ENCODE peak calls at places on chromosomes 7 and 10, in eight cellular contexts. D is PC-9; E is iPS DF 6.9; X is astrocyte; A is psoas muscle; O is lower lobe of right lung; Z is transverse colon; N is CD8-positive, alpha-beta T cell. F is an unnamed sample.
A peak's percentile ranks its signal among the peaks of the same experiment; 100 is the strongest.

GRCh38 chr10:5971886-5972285 is 5.5 kb downstream of the IL15RA start:
- DNase-seq in D (no peak), E (no peak), X (no peak), A (no peak), O (no peak), Z (no peak), N (no peak), F (no peak)

GRCh38 chr10:30387646-30388243 is 38.7 kb upstream of the MTPAP start:
- DNase-seq in D (peak; percentile 81), E (no peak), X (peak; percentile 63), A (no peak), O (no peak), Z (no peak), N (no peak), F (no peak)

GRCh38 chr7:128166603-128167315 is 74.3 kb upstream of the LEP start:
- DNase-seq in D (no peak), E (no peak), X (no peak), A (no peak), O (no peak), Z (no peak), N (no peak), F (no peak)

GRCh38 chr7:26233902-26234511 is 32.5 kb downstream of the CBX3 start:
- DNase-seq in D (no peak), E (no peak), X (no peak), A (no peak), O (no peak), Z (no peak), N (no peak), F (no peak)

GRCh38 chr7:107661081-107661864 is 645 bp downstream of the SLC26A4 start:
- DNase-seq in D (peak; percentile 40), E (no peak), X (peak; percentile 49), A (peak; percentile 27), O (peak; percentile 74), Z (peak; percentile 52), N (no peak), F (peak; percentile 36)

GRCh38 chr10:96324447-96324846 is 20.2 kb downstream of the DNTT start:
- DNase-seq in D (no peak), E (no peak), X (no peak), A (no peak), O (no peak), Z (no peak), N (no peak), F (no peak)

GRCh38 chr10:115214799-115215198 is 121.6 kb downstream of the ATRNL1 start:
- DNase-seq in D (no peak), E (no peak), X (no peak), A (no peak), O (no peak), Z (no peak), N (no peak), F (no peak)

GRCh38 chr10:124138195-124138882 is 44.9 kb upstream of the CHST15 start:
- DNase-seq in D (no peak), E (no peak), X (peak; percentile 92), A (no peak), O (no peak), Z (no peak), N (no peak), F (no peak)

GRCh38 chr7:105439174-105439893 is 50.6 kb upstream of the SRPK2 start:
- DNase-seq in D (peak; percentile 94), E (no peak), X (peak; percentile 89), A (no peak), O (no peak), Z (peak; percentile 22), N (no peak), F (no peak)

GRCh38 chr7:92119213-92119759 is 15.0 kb downstream of the CYP51A1 start:
- DNase-seq in D (no peak), E (no peak), X (no peak), A (no peak), O (no peak), Z (no peak), N (no peak), F (no peak)
- H3K36me3 ChIP-seq in D (peaks cover 47% of the 10 kb centered on the region), E (peaks cover 2% of the 10 kb centered on the region), X (peaks cover 36% of the 10 kb centered on the region), A (no peaks in the 10 kb centered on the region), O (peaks cover 77% of the 10 kb centered on the region), Z (no peaks in the 10 kb centered on the region), N (peaks cover 4% of the 10 kb centered on the region), F (peaks cover 50% of the 10 kb centered on the region)

DNA sequence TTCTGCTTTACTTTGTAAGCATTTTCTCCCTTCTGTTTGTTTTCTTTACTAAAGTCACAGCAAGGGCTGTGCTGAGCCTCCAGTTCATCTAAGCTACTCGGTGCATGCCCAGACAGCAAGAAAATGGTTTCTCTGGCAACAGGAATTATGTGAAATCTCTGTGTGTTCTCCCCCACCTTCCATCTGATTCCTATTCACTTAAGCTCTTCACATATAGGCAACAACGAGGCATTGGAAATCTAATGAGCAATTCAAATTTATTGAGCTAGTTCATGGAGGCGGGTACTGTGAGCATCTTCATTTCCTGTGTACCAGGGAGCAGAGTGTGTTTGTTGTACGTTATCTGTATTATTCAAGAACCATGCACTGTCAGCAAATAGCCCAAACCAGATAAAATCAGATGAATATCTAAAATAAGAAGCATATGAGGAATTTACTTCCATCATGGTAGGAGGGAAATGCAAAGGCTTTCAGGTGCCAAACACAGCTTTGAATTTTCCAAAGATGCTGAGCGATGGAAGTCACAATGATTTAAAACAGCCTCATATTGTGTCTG is 739.1 kb downstream of the MAGI2 start:
- DNase-seq in D (no peak), E (no peak), X (no peak), A (no peak), O (no peak), Z (no peak), N (no peak), F (no peak)
- H3K27me3 ChIP-seq in D (no peaks in the 10 kb centered on the region), E (no peaks in the 10 kb centered on the region), X (no peaks in the 10 kb centered on the region), A (no peaks in the 10 kb centered on the region), O (no peaks in the 10 kb centered on the region), Z (no peaks in the 10 kb centered on the region), N (no peaks in the 10 kb centered on the region), F (no peaks in the 10 kb centered on the region)

DNA sequence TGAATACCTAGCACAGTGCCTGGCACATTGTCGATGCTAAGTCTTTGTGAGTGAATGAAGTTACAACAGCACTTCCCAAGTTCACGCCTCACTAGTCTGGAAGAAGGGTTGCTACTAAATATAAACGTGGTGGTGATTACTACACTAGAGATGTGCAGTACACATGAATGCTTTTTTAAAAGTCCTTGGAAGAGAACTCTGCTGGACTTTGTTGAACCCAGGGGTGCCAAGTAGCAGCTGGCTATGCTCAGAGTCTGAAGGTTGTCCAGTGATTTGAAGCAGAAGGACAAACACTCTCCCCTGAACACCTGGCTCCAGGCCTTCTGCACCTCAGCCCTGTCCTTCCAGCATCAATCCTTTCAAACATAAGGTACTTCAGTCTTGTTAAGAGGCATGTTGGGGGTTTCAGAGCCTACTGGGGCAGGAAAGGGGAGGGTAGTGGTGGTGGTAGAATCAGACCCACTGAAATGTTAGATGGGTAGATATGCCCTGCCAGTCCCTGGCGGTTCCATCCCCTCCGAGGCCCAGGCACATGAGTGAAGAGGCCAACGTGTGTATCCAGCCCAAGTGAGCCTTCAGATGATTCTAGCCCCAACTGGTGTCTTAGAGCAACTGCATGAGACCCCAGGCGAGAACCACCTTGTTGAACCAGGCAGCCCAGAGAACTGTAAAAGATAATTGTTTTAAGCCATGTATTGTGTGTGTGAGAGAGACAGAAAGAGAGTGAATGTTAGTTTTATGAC is 94.4 kb downstream of the TAX1BP1 start:
- DNase-seq in D (no peak), E (no peak), X (no peak), A (no peak), O (no peak), Z (no peak), N (no peak), F (peak; percentile 32)
- H3K27ac ChIP-seq in D (no peak overlapping the region), E (no peak overlapping the region), X (no peak overlapping the region), A (no peak overlapping the region), O (no peak overlapping the region), Z (no peak overlapping the region), N (no peak overlapping the region), F (peak overlapping the region; percentile 86)

DNA sequence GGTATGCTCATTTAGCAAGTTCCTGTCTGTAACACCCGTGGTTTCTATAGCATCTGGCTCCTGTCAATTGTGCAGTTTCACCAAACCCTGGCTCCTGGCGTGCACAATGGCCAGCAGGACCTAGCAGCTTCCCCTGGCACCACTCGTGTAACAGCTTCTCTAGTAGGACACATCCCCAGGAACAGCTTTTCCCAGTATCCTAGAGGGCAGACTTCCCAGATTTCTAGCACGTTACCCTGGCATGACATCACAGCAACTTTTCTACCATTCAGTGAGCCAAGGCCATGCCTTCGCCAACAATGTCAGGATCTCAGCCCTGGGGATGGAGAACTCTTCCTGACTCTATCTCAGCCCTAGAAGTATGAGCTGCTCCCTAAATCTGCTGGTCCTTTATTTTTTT is 6.5 kb downstream of the YME1L1 start:
- DNase-seq in D (no peak), E (no peak), X (no peak), A (no peak), O (no peak), Z (no peak), N (no peak), F (no peak)
- H3K36me3 ChIP-seq in D (no peaks in the 10 kb centered on the region), E (peaks cover 14% of the 10 kb centered on the region), X (peaks cover 44% of the 10 kb centered on the region), A (peaks cover 6% of the 10 kb centered on the region), O (peaks cover 68% of the 10 kb centered on the region), Z (no peaks in the 10 kb centered on the region), N (peaks cover 28% of the 10 kb centered on the region), F (peaks cover 59% of the 10 kb centered on the region)

GRCh38 chr7:30975257-30975899 is 11.6 kb downstream of the GHRHR start:
- DNase-seq in D (no peak), E (no peak), X (no peak), A (no peak), O (no peak), Z (no peak), N (no peak), F (no peak)
- H3K27me3 ChIP-seq in D (peaks cover 41% of the 10 kb centered on the region), E (no peaks in the 10 kb centered on the region), X (peaks cover 58% of the 10 kb centered on the region), A (peaks cover 3% of the 10 kb centered on the region), O (no peaks in the 10 kb centered on the region), Z (no peaks in the 10 kb centered on the region), N (no peaks in the 10 kb centered on the region), F (peaks cover 54% of the 10 kb centered on the region)

GRCh38 chr7:84092207-84092606 is 102.4 kb downstream of the SEMA3A start:
- DNase-seq in D (no peak), E (no peak), X (no peak), A (no peak), O (no peak), Z (no peak), N (peak; percentile 12), F (no peak)

GRCh38 chr7:84085147-84085546 is 109.4 kb downstream of the SEMA3A start:
- DNase-seq in D (no peak), E (no peak), X (peak; percentile 66), A (no peak), O (no peak), Z (no peak), N (no peak), F (no peak)

GRCh38 chr7:84083846-84084245 is 110.7 kb downstream of the SEMA3A start:
- DNase-seq in D (no peak), E (no peak), X (no peak), A (no peak), O (no peak), Z (no peak), N (no peak), F (no peak)

GRCh38 chr7:84091318-84091717 is 103.3 kb downstream of the SEMA3A start:
- DNase-seq in D (no peak), E (no peak), X (no peak), A (no peak), O (no peak), Z (no peak), N (no peak), F (no peak)

DNA sequence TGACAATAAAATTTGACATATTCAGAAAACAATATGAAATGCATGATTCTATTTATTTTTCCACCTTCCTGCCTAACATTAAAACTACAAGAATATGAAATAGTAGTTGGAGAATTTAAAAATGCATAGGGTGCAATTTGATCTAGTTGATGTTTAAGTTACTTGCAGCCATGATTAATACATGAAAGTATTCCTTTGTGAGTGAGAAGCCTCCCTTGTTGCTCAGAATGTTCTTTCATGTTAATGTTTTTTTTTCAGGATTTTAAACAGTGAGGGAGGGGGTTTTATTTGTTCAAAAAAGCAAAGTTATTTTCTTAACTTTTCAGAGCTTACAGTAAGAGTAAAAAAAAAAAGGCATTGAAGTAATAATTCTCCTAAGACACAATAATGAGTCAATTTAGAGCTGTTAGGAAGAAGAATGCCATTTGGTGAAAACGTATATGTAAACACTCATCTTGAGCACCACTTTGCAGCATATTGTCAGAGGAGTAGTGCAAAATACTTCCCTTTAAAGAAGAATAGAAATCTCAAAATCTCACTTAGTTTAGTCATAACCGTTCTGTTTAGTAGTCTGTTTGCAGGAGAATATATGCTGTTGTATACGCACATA is 105.8 kb downstream of the SEMA3A start:
- DNase-seq in D (no peak), E (no peak), X (no peak), A (no peak), O (no peak), Z (no peak), N (no peak), F (no peak)
- H3K27ac ChIP-seq in D (no peak overlapping the region), E (no peak overlapping the region), X (no peak overlapping the region), A (no peak overlapping the region), O (no peak overlapping the region), Z (no peak overlapping the region), N (no peak overlapping the region), F (no peak overlapping the region)